ENCODE peak calls at places on chromosome 14, in eight cellular contexts. V is mucosa of descending colon, Q is astrocyte of the spinal cord, N is K562, C is body of pancreas, A is cardiac fibroblast, T is tibial nerve, U is fibroblast of pulmonary artery. H is an unnamed sample.
A peak's percentile ranks its signal among the peaks of the same experiment; 100 is the strongest.

GRCh38 chr14:43042408-43042807 is 1435.7 kb downstream of the LRFN5 start:
- DNase-seq in C (no peak), V (no peak), Q (no peak), N (no peak), T (no peak), A (no peak), U (no peak), H (no peak)

GRCh38 chr14:62133776-62134175 is 371.6 kb downstream of the SNAPC1 start:
- DNase-seq in N (no peak), U (no peak), Q (no peak), V (no peak), T (no peak), C (no peak), A (no peak), H (no peak)

GRCh38 chr14:26276757-26277156 is 321.1 kb downstream of the NOVA1 start:
- DNase-seq in C (no peak), V (no peak), U (no peak), T (no peak), N (no peak), A (no peak), Q (no peak), H (no peak)

GRCh38 chr14:61342486-61342885 is 21.1 kb downstream of the PRKCH start:
- DNase-seq in U (no peak), N (no peak), Q (no peak), T (no peak), V (peak; percentile 41), A (no peak), C (no peak), H (no peak)

GRCh38 chr14:106268013-106268727 is 741.8 kb downstream of the TMEM121 start:
- DNase-seq in A (no peak), T (no peak), C (no peak), V (peak; percentile 49), Q (no peak), N (peak; percentile 56), U (no peak), H (no peak)

GRCh38 chr14:64952598-64953309 is 10.2 kb upstream of the GPX2 start:
- DNase-seq in C (no peak), Q (peak; percentile 32), T (no peak), U (no peak), V (no peak), A (no peak), N (peak; percentile 65), H (no peak)

GRCh38 chr14:64706552-64707193 is 2.4 kb downstream of the PLEKHG3 start:
- DNase-seq in U (no peak), N (no peak), C (peak; percentile 25), A (no peak), Q (no peak), T (no peak), V (no peak), H (no peak)

GRCh38 chr14:100375273-100375962 is 52.3 kb downstream of the SLC25A47 start:
- DNase-seq in Q (peak; percentile 96), V (peak; percentile 71), U (peak; percentile 97), C (peak; percentile 30), N (peak; percentile 91), A (peak; percentile 94), T (peak; percentile 45), H (peak; percentile 99)

GRCh38 chr14:97730706-97731105 is 933.5 kb downstream of the VRK1 start:
- DNase-seq in T (no peak), Q (no peak), U (no peak), V (no peak), C (no peak), A (no peak), N (no peak), H (no peak)

GRCh38 chr14:52835122-52835903 is 43.9 kb upstream of the GNPNAT1 start:
- DNase-seq in Q (peak; percentile 79), U (peak; percentile 63), T (no peak), V (no peak), C (peak; percentile 16), A (peak; percentile 92), N (peak; percentile 40), H (peak; percentile 45)

GRCh38 chr14:37903561-37904191 is 304.0 kb upstream of the SSTR1 start:
- DNase-seq in A (peak; percentile 73), U (peak; percentile 70), V (peak; percentile 20), C (no peak), Q (peak; percentile 60), N (peak; percentile 19), T (no peak), H (peak; percentile 63)

GRCh38 chr14:24777678-24778077 is 143.7 kb upstream of the GZMB start:
- DNase-seq in Q (no peak), V (no peak), N (no peak), U (no peak), T (no peak), A (no peak), C (no peak), H (no peak)

GRCh38 chr14:99731536-99732435 is 47.7 kb downstream of the CYP46A1 start:
- DNase-seq in T (peak; percentile 40), A (no peak), V (no peak), Q (no peak), U (no peak), N (no peak), C (peak; percentile 74), H (no peak)

GRCh38 chr14:90383731-90384542 is 12.9 kb upstream of the CALM1 start:
- DNase-seq in C (peak; percentile 69), Q (peak; percentile 67), T (peak; percentile 23), U (peak; percentile 54), A (peak; percentile 49), V (peak; percentile 74), N (peak; percentile 65), H (peak; percentile 53)

GRCh38 chr14:73457050-73457934 is 1.1 kb downstream of the NUMB start:
- DNase-seq in N (peak; percentile 54), Q (peak; percentile 28), U (no peak), V (peak; percentile 64), A (peak; percentile 46), T (no peak), C (peak; percentile 47), H (peak; percentile 33)

GRCh38 chr14:20623798-20624197 is 17.7 kb downstream of the OR6S1 start:
- DNase-seq in Q (no peak), T (no peak), A (peak; percentile 6), U (no peak), N (peak; percentile 54), C (no peak), V (no peak), H (no peak)

GRCh38 chr14:50085570-50086315 is 30.6 kb downstream of the VCPKMT start:
- DNase-seq in T (no peak), V (no peak), U (peak; percentile 35), C (no peak), Q (peak; percentile 50), N (no peak), A (peak; percentile 79), H (peak; percentile 67)

GRCh38 chr14:95835331-95835730 is 41.3 kb upstream of the TUNAR start:
- DNase-seq in T (no peak), Q (no peak), V (no peak), N (no peak), C (no peak), U (no peak), A (no peak), H (no peak)

GRCh38 chr14:24274101-24274543 is 2.7 kb upstream of the RABGGTA start:
- DNase-seq in V (no peak), A (peak; percentile 10), N (peak; percentile 71), T (no peak), C (peak; percentile 77), U (no peak), Q (no peak), H (no peak)

GRCh38 chr14:20986811-20987210 is 3.0 kb upstream of the METTL17 start:
- DNase-seq in U (peak; percentile 95), T (no peak), A (peak; percentile 95), V (no peak), N (peak; percentile 40), Q (peak; percentile 94), C (peak; percentile 22), H (peak; percentile 95)

GRCh38 chr14:55699131-55700057 is 119.4 kb downstream of the KTN1 start:
- DNase-seq in Q (peak; percentile 68), A (peak; percentile 91), V (peak; percentile 30), T (no peak), U (peak; percentile 87), C (no peak), N (no peak), H (peak; percentile 78)

GRCh38 chr14:51490205-51490604 is 161.5 kb upstream of the FRMD6 start:
- DNase-seq in C (no peak), A (peak; percentile 65), U (no peak), V (no peak), Q (peak; percentile 34), N (no peak), T (no peak), H (peak; percentile 79)
- H3K4me3 ChIP-seq in C (no peak overlapping the region), A (no peak overlapping the region), U (no peak overlapping the region), V (no peak overlapping the region), Q (no peak overlapping the region), N (no peak overlapping the region), T (no peak overlapping the region), H (no peak overlapping the region)

DNA sequence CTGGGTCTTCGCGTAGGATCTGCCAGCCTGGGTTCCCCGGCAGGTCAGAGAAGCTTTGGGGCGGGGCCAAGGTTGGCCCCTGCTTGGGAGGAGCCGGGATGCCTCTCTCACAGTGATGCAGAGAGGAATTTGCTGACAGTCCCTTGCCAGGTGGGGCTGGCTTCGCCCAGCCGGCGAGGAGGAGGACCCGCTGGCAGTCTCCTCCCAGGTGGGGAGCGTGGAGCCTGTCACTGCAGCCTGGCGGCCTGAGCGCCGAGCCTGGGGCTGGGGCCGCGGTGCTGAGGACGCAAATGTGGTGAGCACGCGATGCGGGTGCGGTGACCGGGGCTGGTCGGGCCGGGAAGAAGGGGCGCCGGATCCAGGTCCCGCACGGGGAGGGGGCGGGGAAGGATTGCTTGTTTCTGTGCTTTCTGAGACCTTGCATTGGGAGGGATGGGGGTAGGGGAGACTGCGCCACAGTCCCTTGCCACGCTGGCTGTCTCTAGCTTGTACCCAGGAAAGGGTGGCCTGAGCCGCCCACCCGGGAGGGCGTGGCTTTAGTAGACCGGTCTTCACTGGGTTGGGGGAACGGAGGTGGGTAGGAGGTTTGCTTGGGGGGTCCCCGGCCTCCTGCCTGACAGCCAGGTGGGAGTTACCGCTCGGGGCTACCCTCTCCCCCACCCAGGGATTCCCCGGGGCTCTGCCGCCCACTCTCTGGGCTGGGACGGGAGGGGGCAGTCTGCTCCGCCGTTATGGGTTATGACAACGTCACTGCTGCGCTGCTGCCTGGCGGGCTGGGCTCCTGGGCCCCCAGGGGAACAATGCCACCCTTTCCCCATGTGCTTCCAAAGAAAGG is at the start of gene TMEM63C:
- DNase-seq in U (no peak), N (peak; percentile 5), C (peak; percentile 72), T (no peak), Q (no peak), V (peak; percentile 73), A (no peak), H (no peak)
- TF ChIP-seq CTCF in U (no peak), N (no peak), C (no peak), T (no peak), Q (no peak), V (no peak), A (no peak), H (no peak)

DNA sequence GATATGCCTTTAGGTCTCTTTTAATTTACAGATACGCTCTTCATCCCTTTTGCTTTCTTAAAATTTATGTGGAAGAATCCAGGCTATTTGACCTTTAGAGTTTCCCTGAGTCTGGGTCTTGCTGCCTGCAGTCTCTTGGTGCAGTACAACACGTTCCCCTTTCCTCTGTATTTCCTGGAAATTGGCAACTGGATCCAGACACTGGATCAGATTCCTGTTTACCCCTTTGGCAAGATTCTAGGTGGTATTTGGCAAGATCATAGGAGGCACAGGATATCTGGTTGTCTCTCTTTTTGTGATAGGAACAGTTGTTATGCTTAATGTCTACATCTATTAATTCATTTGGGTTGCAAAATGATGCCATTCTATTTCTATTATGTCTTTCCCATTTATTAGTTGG is 187.8 kb upstream of the ARHGAP5 start:
- DNase-seq in U (no peak), T (no peak), N (no peak), A (no peak), C (no peak), V (no peak), Q (no peak), H (no peak)
- H3K4me3 ChIP-seq in U (no peak overlapping the region), T (no peak overlapping the region), N (no peak overlapping the region), A (no peak overlapping the region), C (no peak overlapping the region), V (no peak overlapping the region), Q (no peak overlapping the region), H (no peak overlapping the region)

GRCh38 chr14:36524874-36525745 is 5.1 kb upstream of the NKX2-1 start:
- DNase-seq in U (no peak), C (peak; percentile 41), N (peak; percentile 57), V (peak; percentile 54), A (no peak), Q (no peak), T (no peak), H (no peak)
- TF ChIP-seq CTCF in U (peak; percentile 21), C (peak; percentile 55), N (peak; percentile 62), V (peak; percentile 28), A (peak; percentile 30), Q (peak; percentile 43), T (peak; percentile 24), H (peak; percentile 42)

H was measured in AG10803.